ENCODE peak calls at places on chromosomes 7 and 10, in eight cellular contexts. W is activated T-helper 1 cell treated with Interleukin-2 at 50 U/mL for 16 hours, H is astrocyte of the cerebellum, M is prostate gland, O is left cardiac atrium, X is activated T-cell treated with anti-CD3 and anti-CD28 coated beads for 24 hours, B is HTR-8/SVneo, J is caudate nucleus. I is an unnamed sample.

GRCh38 chr10:64682043-64682442 is 1160.8 kb downstream of the REEP3 start:
- DNase-seq in X (no peak), B (no peak), M (no peak), W (no peak), H (no peak), O (no peak), J (no peak), I (no peak)

GRCh38 chr10:6119423-6119822 is 30.6 kb downstream of the RBM17 start:
- DNase-seq in M (no peak), W (no peak), B (no peak), H (no peak), X (no peak), O (no peak), J (no peak), I (no peak)

GRCh38 chr7:139873593-139874374 is 44.7 kb downstream of the TBXAS1 start:
- DNase-seq in M (no peak), H (no peak), J (no peak), W (no peak), B (no peak), O (peak), X (no peak), I (no peak)

GRCh38 chr10:32295027-32295426 is 51.9 kb downstream of the EPC1 start:
- DNase-seq in W (no peak), H (no peak), M (no peak), B (no peak), O (no peak), X (no peak), J (no peak), I (no peak)

GRCh38 chr7:12911053-12911452 is 223.6 kb downstream of the ARL4A start:
- DNase-seq in W (no peak), H (no peak), X (no peak), M (no peak), O (no peak), B (no peak), J (no peak), I (no peak)

GRCh38 chr10:2791774-2792443 is 275.4 kb upstream of the PFKP start:
- DNase-seq in J (no peak), X (no peak), M (no peak), B (no peak), H (no peak), W (no peak), O (no peak), I (no peak)

GRCh38 chr10:100100651-100101525 is 19.2 kb upstream of the CPN1 start:
- DNase-seq in H (no peak), J (no peak), X (no peak), B (peak), M (no peak), O (no peak), W (no peak), I (no peak)

GRCh38 chr7:14936530-14936929 is 34.0 kb upstream of the DGKB start:
- DNase-seq in W (no peak), H (no peak), X (no peak), J (no peak), B (no peak), O (no peak), M (no peak), I (no peak)

GRCh38 chr7:36707922-36708321 is 16.4 kb downstream of the AOAH start:
- DNase-seq in O (no peak), M (no peak), W (no peak), J (no peak), X (no peak), B (no peak), H (no peak), I (no peak)

GRCh38 chr7:132815130-132815529 is 238.9 kb upstream of the PLXNA4 start:
- DNase-seq in X (no peak), H (no peak), J (no peak), B (no peak), M (no peak), O (no peak), W (no peak), I (no peak)

GRCh38 chr7:30682131-30683083 is at the start of gene CRHR2:
- DNase-seq in H (no peak), B (no peak), J (no peak), X (peak), M (no peak), O (peak), W (no peak), I (peak)

GRCh38 chr10:7942311-7942710 is 112.2 kb upstream of the GATA3 start:
- DNase-seq in O (no peak), B (no peak), M (no peak), X (no peak), J (no peak), W (no peak), H (no peak), I (no peak)

GRCh38 chr10:89980166-89980565 is 278.8 kb downstream of the KIF20B start:
- DNase-seq in M (no peak), O (no peak), H (no peak), J (no peak), X (no peak), W (no peak), B (no peak), I (no peak)

GRCh38 chr7:1448958-1449357 is 10.3 kb downstream of the MICALL2 start:
- DNase-seq in W (no peak), O (no peak), M (no peak), J (no peak), H (no peak), B (no peak), X (no peak), I (no peak)

GRCh38 chr7:135508853-135509588 is 881 bp downstream of the CNOT4 start:
- DNase-seq in H (no peak), W (no peak), B (no peak), M (peak), O (no peak), J (peak), X (peak), I (peak)

GRCh38 chr10:75187961-75188426 is 22.6 kb upstream of the VDAC2 start:
- DNase-seq in O (peak), W (peak), M (peak), X (peak), B (peak), H (peak), J (no peak), I (no peak)

GRCh38 chr10:46096909-46097575 is 51.0 kb upstream of the MSMB start:
- DNase-seq in X (no peak), B (no peak), W (no peak), H (no peak), M (no peak), J (no peak), O (no peak), I (no peak)

GRCh38 chr7:128937647-128938523 is at the start of gene IRF5:
- DNase-seq in X (no peak), H (no peak), O (peak), M (peak), B (peak), W (no peak), J (no peak), I (no peak)

GRCh38 chr10:113435881-113436280 is 117.0 kb upstream of the HABP2 start:
- DNase-seq in B (no peak), O (no peak), M (no peak), H (no peak), X (no peak), W (no peak), J (no peak), I (no peak)

GRCh38 chr10:111830360-111830759 is 353.2 kb downstream of the GPAM start:
- DNase-seq in J (no peak), B (no peak), X (no peak), W (no peak), H (no peak), M (no peak), O (no peak), I (no peak)

GRCh38 chr10:73991846-73992245 is 6.1 kb upstream of the VCL start:
- DNase-seq in M (no peak), W (peak), J (no peak), B (no peak), H (no peak), X (peak), O (no peak), I (no peak)

GRCh38 chr7:151264615-151265014 is 16.1 kb upstream of the SMARCD3 start:
- DNase-seq in O (no peak), J (no peak), X (no peak), M (no peak), W (no peak), H (no peak), B (no peak), I (no peak)

GRCh38 chr10:111989136-111990050 is 194.2 kb downstream of the GPAM start:
- DNase-seq in M (no peak), B (no peak), O (no peak), J (no peak), X (no peak), H (no peak), W (no peak), I (no peak)

GRCh38 chr10:49109669-49110335 is 5.5 kb downstream of the VSTM4 start:
- DNase-seq in W (no peak), H (no peak), X (no peak), B (no peak), J (no peak), O (peak), M (no peak), I (no peak)

GRCh38 chr7:134553976-134554375 is 5.1 kb downstream of the AKR1B15 start:
- DNase-seq in B (no peak), M (no peak), O (no peak), W (no peak), J (no peak), H (no peak), X (no peak), I (no peak)

I was measured in neuronal stem cell.